ENCODE peak calls at places on chromosomes 4 and X, in five cellular contexts. W is WERI-Rb-1, A is tibial artery, I is transverse colon, O is mammary epithelial cell. Y is an unnamed sample.

GRCh38 chr4:67762091-67762490 is 7.9 kb upstream of the GNRHR start:
- DNase-seq in W (no peak), A (no peak), I (no peak), O (no peak), Y (peak; percentile 25)

GRCh38 chr4:181662383-181662782 is 580.8 kb upstream of the TENM3 start:
- DNase-seq in W (no peak), A (no peak), I (no peak), O (peak; percentile 20), Y (peak; percentile 51)

GRCh38 chrX:34918856-34919255 is 23.7 kb upstream of the FAM47B start:
- DNase-seq in W (peak; percentile 27), A (no peak), I (no peak), O (peak; percentile 39), Y (peak; percentile 0)

GRCh38 chrX:66915893-66916292 is 277.0 kb upstream of the EDA2R start:
- DNase-seq in W (no peak), A (no peak), I (no peak), O (no peak), Y (no peak)

GRCh38 chr4:76563804-76564468 is 128.9 kb downstream of the SHROOM3 start:
- DNase-seq in W (no peak), A (no peak), I (no peak), O (no peak), Y (no peak)

GRCh38 chr4:120694973-120695372 is 227.6 kb downstream of the PRDM5 start:
- DNase-seq in W (no peak), A (no peak), I (peak; percentile 51), O (peak; percentile 75), Y (peak; percentile 45)

GRCh38 chr4:145709843-145710242 is 29.9 kb downstream of the C4orf51 start:
- DNase-seq in W (no peak), A (no peak), I (no peak), O (peak; percentile 90), Y (no peak)

GRCh38 chr4:37424753-37425152 is 180.2 kb downstream of the NWD2 start:
- DNase-seq in W (no peak), A (no peak), I (no peak), O (no peak), Y (no peak)

GRCh38 chr4:185265942-185266341 is 56.5 kb downstream of the SNX25 start:
- DNase-seq in W (no peak), A (no peak), I (no peak), O (peak; percentile 35), Y (no peak)

GRCh38 chrX:39921838-39922237 is 175.9 kb downstream of the BCOR start:
- DNase-seq in W (no peak), A (no peak), I (no peak), O (no peak), Y (no peak)

GRCh38 chr4:5976431-5976830 is 41.8 kb downstream of the C4orf50 start:
- DNase-seq in W (no peak), A (peak; percentile 20), I (no peak), O (no peak), Y (no peak)

GRCh38 chrX:24241822-24242648 is 71.8 kb downstream of the SUPT20HL2 start:
- DNase-seq in W (no peak), A (no peak), I (no peak), O (no peak), Y (peak; percentile 17)

GRCh38 chr4:20520901-20521300 is 179.4 kb upstream of the PACRGL start:
- DNase-seq in W (no peak), A (no peak), I (no peak), O (peak; percentile 51), Y (no peak)

GRCh38 chrX:146907391-146908240 is 93.1 kb upstream of the CXorf51A start:
- DNase-seq in W (no peak), A (no peak), I (no peak), O (no peak), Y (no peak)

GRCh38 chrX:9911479-9911878 is 55.7 kb upstream of the CLDN34 start:
- DNase-seq in W (no peak), A (no peak), I (no peak), O (peak; percentile 70), Y (no peak)

GRCh38 chr4:177554966-177555574 is 112.8 kb upstream of the AGA start:
- DNase-seq in W (no peak), A (no peak), I (peak; percentile 16), O (peak; percentile 16), Y (peak; percentile 30)

GRCh38 chrX:31251336-31251735 is 179.5 kb upstream of the FTHL17 start:
- DNase-seq in W (no peak), A (no peak), I (no peak), O (no peak), Y (no peak)

GRCh38 chr4:140084426-140084825 is 69.6 kb downstream of the MAML3 start:
- DNase-seq in W (no peak), A (no peak), I (no peak), O (no peak), Y (no peak)

GRCh38 chr4:110085131-110085530 is 113.3 kb downstream of the ELOVL6 start:
- DNase-seq in W (no peak), A (no peak), I (peak; percentile 90), O (peak; percentile 12), Y (peak; percentile 99)

GRCh38 chr4:145938618-145939177 is at the start of gene ZNF827:
- DNase-seq in W (peak; percentile 68), A (peak; percentile 83), I (peak; percentile 78), O (peak; percentile 78), Y (peak; percentile 83)

GRCh38 chrX:40845331-40845911 is 110.1 kb upstream of the MED14 start:
- DNase-seq in W (no peak), A (no peak), I (no peak), O (peak; percentile 55), Y (no peak)

GRCh38 chrX:47628980-47629379 is 750 bp downstream of the CFP start:
- DNase-seq in W (no peak), A (no peak), I (no peak), O (no peak), Y (no peak)

GRCh38 chrX:71111141-71111843 is at the start of gene IL2RG:
- DNase-seq in W (no peak), A (no peak), I (peak; percentile 72), O (no peak), Y (peak; percentile 83)

GRCh38 chr4:1981251-1982055 is 27.3 kb downstream of the NELFA start:
- DNase-seq in W (peak; percentile 52), A (no peak), I (peak; percentile 55), O (no peak), Y (peak; percentile 44)

GRCh38 chr4:88008624-88009235 is 1.3 kb downstream of the PKD2 start:
- DNase-seq in W (no peak), A (no peak), I (no peak), O (peak; percentile 32), Y (no peak)

GRCh38 chr4:153413827-153414226 is 52.3 kb upstream of the TMEM131L start:
- DNase-seq in W (no peak), A (no peak), I (no peak), O (no peak), Y (no peak)

GRCh38 chr4:153407906-153408305 is 58.3 kb upstream of the TMEM131L start:
- DNase-seq in W (no peak), A (no peak), I (no peak), O (no peak), Y (no peak)

GRCh38 chr4:153408932-153409331 is 57.2 kb upstream of the TMEM131L start:
- DNase-seq in W (no peak), A (no peak), I (no peak), O (no peak), Y (no peak)

GRCh38 chr4:153409924-153410501 is 56.1 kb upstream of the TMEM131L start:
- DNase-seq in W (no peak), A (no peak), I (no peak), O (no peak), Y (no peak)

GRCh38 chr4:153409412-153409811 is 56.7 kb upstream of the TMEM131L start:
- DNase-seq in W (no peak), A (no peak), I (no peak), O (peak; percentile 32), Y (no peak)
- H3K36me3 ChIP-seq in W (no peaks in the 10 kb centered on the region), A (no peaks in the 10 kb centered on the region), I (no peaks in the 10 kb centered on the region), O (peaks cover 3% of the 10 kb centered on the region), Y (no peaks in the 10 kb centered on the region)

DNA sequence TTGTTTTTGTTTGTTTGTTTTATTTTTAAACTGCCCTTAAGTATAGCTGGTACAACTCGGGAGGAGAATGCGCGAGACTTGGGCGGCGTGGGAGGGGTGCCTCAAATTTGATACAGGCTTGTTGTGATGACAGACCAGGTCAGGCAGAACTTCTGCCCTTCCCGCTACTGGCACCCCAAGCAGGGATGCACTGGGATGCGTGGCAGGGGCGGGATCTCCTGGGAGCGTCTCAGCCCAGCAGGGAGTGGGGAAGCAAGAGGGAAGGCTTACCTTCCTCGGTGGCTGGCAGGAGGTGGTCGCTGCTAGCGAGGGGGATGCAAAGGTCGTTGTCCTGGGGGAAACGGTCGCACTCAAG is 842 bp downstream of the SFRP2 start:
- DNase-seq in W (no peak), A (no peak), I (no peak), O (no peak), Y (no peak)
- H3K4me3 ChIP-seq in W (no peak overlapping the region), A (peak overlapping the region; percentile 38), I (no peak overlapping the region), O (no peak overlapping the region), Y (no peak overlapping the region)

GRCh38 chr4:148215202-148215601 is 227.0 kb downstream of the NR3C2 start:
- DNase-seq in W (no peak), A (no peak), I (no peak), O (no peak), Y (no peak)

GRCh38 chr4:148216866-148217814 is 225.1 kb downstream of the NR3C2 start:
- DNase-seq in W (no peak), A (no peak), I (no peak), O (no peak), Y (peak; percentile 68)

GRCh38 chr4:148211533-148211932 is 230.7 kb downstream of the NR3C2 start:
- DNase-seq in W (no peak), A (no peak), I (no peak), O (no peak), Y (no peak)

GRCh38 chr4:148216321-148216720 is 225.9 kb downstream of the NR3C2 start:
- DNase-seq in W (no peak), A (no peak), I (no peak), O (no peak), Y (no peak)

DNA sequence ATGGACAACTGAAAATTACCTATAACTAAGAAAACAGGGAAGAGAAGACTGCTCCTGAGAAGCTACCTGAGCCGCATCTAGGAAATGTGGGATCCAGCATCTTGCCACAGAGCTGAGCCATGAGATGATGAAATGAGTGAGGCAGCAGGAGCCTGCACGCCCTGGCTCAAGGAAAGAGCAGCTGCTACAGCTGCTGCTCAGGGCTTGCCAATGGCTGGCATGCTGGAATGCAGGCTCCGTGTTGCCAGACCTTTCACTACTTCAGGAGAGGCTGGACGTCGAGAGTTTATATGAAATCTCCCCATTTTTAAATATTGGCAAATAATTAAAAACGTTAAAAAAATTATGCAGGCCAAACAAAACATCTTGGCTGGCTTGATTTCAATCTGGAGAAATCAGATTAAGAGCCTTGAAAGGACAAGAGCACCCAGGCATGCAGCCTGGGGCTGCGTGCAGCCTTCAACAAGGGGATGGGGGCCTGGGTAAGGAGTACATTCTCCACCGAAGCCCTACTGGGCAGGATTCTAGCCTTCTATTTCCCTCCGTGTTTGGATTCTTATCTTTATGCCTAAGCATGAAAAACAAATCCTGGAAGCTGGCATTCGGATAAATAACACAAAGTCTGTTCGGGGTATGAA is 227.6 kb downstream of the NR3C2 start:
- DNase-seq in W (no peak), A (peak; percentile 82), I (no peak), O (peak; percentile 10), Y (no peak)
- H3K27ac ChIP-seq in W (no peak overlapping the region), A (peak overlapping the region; percentile 58), I (peak overlapping the region; percentile 61), O (no peak overlapping the region), Y (no peak overlapping the region)

DNA sequence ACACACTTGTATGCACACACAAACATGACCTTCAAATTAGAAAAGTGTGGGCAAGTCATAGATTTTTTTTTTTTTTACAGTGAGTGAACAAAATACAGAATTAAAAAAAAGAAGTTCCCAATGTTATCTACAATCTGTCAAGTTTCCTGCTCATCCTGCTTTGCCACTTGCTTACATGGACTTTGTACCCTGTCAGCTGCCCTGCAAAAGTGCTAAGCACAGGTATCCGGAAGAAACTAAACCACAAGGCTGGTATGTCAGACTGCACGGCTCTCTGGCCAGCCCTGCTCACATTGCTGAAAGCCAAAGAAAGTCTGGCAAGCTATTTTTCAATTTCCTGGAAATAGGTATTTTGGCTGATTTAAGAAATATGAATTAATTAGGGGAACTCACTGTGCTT is 38.9 kb upstream of the BCLAF3 start:
- DNase-seq in W (no peak), A (no peak), I (peak; percentile 77), O (no peak), Y (peak; percentile 82)
- H3K36me3 ChIP-seq in W (no peaks in the 10 kb centered on the region), A (no peaks in the 10 kb centered on the region), I (no peaks in the 10 kb centered on the region), O (no peaks in the 10 kb centered on the region), Y (no peaks in the 10 kb centered on the region)

Y was measured in small intestine.